ENCODE peak calls at places on chromosomes 11 and 22, in seven cellular contexts. M is thyroid gland; S is endothelial cell; Y is RWPE1; D is CD4-positive, alpha-beta T cell; U is sigmoid colon; Q is astrocyte of the cerebellum. F is an unnamed sample.

GRCh38 chr11:96254087-96254486 is 88.9 kb downstream of the MAML2 start:
- DNase-seq in M (no peak), D (no peak), S (peak), Q (peak), U (no peak), Y (no peak), F (no peak)

GRCh38 chr22:48807155-48807554 is 1020.5 kb downstream of the BRD1 start:
- DNase-seq in M (no peak), D (no peak), Y (no peak), U (no peak), Q (no peak), S (no peak), F (no peak)

GRCh38 chr11:66247801-66248200 is 20.6 kb upstream of the RAB1B start:
- DNase-seq in U (no peak), M (no peak), Y (no peak), S (no peak), D (no peak), Q (no peak), F (no peak)

GRCh38 chr22:27597703-27598444 is 203.7 kb downstream of the MN1 start:
- DNase-seq in D (no peak), S (no peak), Q (no peak), M (no peak), U (no peak), Y (peak), F (no peak)

GRCh38 chr11:123493393-123494063 is 63.5 kb downstream of the GRAMD1B start:
- DNase-seq in U (no peak), Y (no peak), D (no peak), Q (no peak), M (no peak), S (no peak), F (no peak)

GRCh38 chr11:107741044-107741823 is 29.4 kb upstream of the SLN start:
- DNase-seq in M (no peak), D (no peak), Y (no peak), Q (no peak), U (no peak), S (peak), F (no peak)

GRCh38 chr22:29706493-29706892 is 13.3 kb upstream of the CABP7 start:
- DNase-seq in S (no peak), M (no peak), D (no peak), Y (no peak), U (no peak), Q (no peak), F (no peak)

GRCh38 chr11:7575841-7576451 is 62.1 kb downstream of the PPFIBP2 start:
- DNase-seq in U (no peak), D (peak), M (peak), Y (peak), S (no peak), Q (peak), F (no peak)

GRCh38 chr11:6757373-6757967 is 14.3 kb downstream of the OR2AG2 start:
- DNase-seq in M (peak), U (no peak), S (peak), Q (peak), D (peak), Y (peak), F (no peak)

GRCh38 chr11:44416776-44417175 is 106.8 kb upstream of the ALX4 start:
- DNase-seq in U (no peak), D (no peak), S (no peak), Y (peak), M (peak), Q (no peak), F (no peak)

GRCh38 chr22:25331050-25331449 is 111.6 kb downstream of the CRYBB2 start:
- DNase-seq in D (no peak), Q (no peak), U (no peak), S (no peak), M (no peak), Y (no peak), F (no peak)

GRCh38 chr11:10798330-10798980 is 10.3 kb downstream of the EIF4G2 start:
- DNase-seq in Y (no peak), S (no peak), U (no peak), Q (no peak), M (no peak), D (no peak), F (no peak)

GRCh38 chr11:95108159-95108611 is 18.5 kb downstream of the ENDOD1 start:
- DNase-seq in M (peak), Y (peak), Q (no peak), D (no peak), U (no peak), S (peak), F (no peak)

GRCh38 chr11:72041364-72042058 is 38.8 kb downstream of the NUMA1 start:
- DNase-seq in Q (peak), M (peak), S (peak), D (peak), U (peak), Y (peak), F (no peak)

GRCh38 chr22:37002633-37003032 is 16.6 kb downstream of the TST start:
- DNase-seq in M (no peak), Q (no peak), Y (no peak), U (no peak), S (no peak), D (no peak), F (no peak)

GRCh38 chr11:44277097-44278090 is 32.5 kb downstream of the ALX4 start:
- DNase-seq in S (no peak), Y (no peak), U (peak), D (no peak), Q (no peak), M (no peak), F (no peak)

GRCh38 chr11:128550261-128550821 is 37.0 kb downstream of the ETS1 start:
- DNase-seq in Y (no peak), U (no peak), M (no peak), D (no peak), S (no peak), Q (no peak), F (no peak)

GRCh38 chr11:103529217-103529684 is 420.0 kb downstream of the DYNC2H1 start:
- DNase-seq in S (no peak), U (no peak), Y (peak), D (no peak), M (no peak), Q (no peak), F (no peak)

GRCh38 chr11:19777342-19778102 is 64.9 kb downstream of the NAV2 start:
- DNase-seq in S (no peak), U (no peak), M (no peak), D (no peak), Q (peak), Y (peak), F (no peak)

GRCh38 chr11:45041556-45041955 is 90.9 kb upstream of the TP53I11 start:
- DNase-seq in Y (no peak), U (no peak), S (no peak), M (no peak), Q (no peak), D (no peak), F (no peak)

GRCh38 chr11:117010808-117011540 is 87.3 kb downstream of the SIK3 start:
- DNase-seq in S (no peak), M (no peak), Q (peak), D (no peak), Y (peak), U (no peak), F (no peak)

GRCh38 chr22:24697671-24698082 is 76.8 kb downstream of the PIWIL3 start:
- DNase-seq in Y (peak), S (no peak), M (peak), U (no peak), Q (no peak), D (no peak), F (no peak)

GRCh38 chr11:126697937-126698336 is 302.6 kb downstream of the KIRREL3 start:
- DNase-seq in D (no peak), Q (no peak), Y (no peak), S (no peak), U (no peak), M (no peak), F (no peak)

GRCh38 chr11:117226388-117227385 is 5.2 kb downstream of the PCSK7 start:
- DNase-seq in U (peak), Q (peak), S (peak), M (peak), D (no peak), Y (peak), F (peak)

GRCh38 chr11:60942207-60942606 is 9.8 kb downstream of the SLC15A3 start:
- DNase-seq in S (no peak), Q (no peak), Y (no peak), M (no peak), U (no peak), D (no peak), F (no peak)

GRCh38 chr11:60942970-60943565 is 8.9 kb downstream of the SLC15A3 start:
- DNase-seq in Y (no peak), S (no peak), D (no peak), U (no peak), M (peak), Q (no peak), F (no peak)

GRCh38 chr11:60945295-60945667 is 6.7 kb downstream of the SLC15A3 start:
- DNase-seq in Q (no peak), D (no peak), Y (no peak), M (no peak), U (no peak), S (no peak), F (no peak)

GRCh38 chr11:60946601-60947265 is 5.2 kb downstream of the SLC15A3 start:
- DNase-seq in Y (no peak), D (no peak), Q (no peak), U (no peak), S (no peak), M (no peak), F (no peak)

DNA sequence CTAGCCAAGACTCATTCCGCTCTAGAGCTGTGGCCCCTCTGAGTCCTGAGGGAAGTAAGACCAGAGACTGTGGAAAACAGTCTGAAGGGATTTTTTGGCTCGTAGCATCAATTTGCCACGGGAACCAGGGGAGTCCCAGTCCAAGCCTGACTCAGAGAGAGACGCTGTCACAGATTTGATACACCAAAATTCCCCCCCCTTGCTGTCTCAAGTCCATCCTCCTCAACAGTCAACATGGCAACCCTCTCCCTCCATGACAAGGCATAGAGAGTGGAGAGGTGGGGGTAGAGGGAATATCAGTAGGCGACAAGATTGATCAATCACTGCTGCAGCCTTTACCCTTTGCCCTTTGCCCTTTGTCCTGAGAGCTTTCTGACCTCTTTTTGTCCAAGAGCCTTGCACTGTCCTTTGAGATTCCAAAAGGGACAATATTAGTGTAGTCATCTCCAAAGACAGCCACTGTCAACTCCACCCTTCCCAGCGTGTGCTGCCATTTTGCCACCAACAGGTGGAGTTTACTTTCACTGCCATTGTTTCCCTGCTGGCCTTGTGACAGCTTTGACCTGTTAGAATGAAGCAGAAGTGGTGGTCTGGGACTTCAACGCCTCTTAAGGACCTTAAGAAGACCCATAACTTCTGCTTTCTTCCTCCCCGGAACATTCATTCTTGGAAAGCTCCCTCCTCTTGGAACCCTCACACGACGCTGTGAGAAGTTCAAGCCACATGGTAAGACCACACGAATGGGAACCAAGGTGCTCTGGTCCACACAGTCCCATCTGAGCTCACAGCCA is 7.3 kb downstream of the SLC15A3 start:
- DNase-seq in U (no peak), Q (no peak), M (no peak), S (no peak), D (no peak), Y (no peak), F (no peak)
- TF ChIP-seq CTCF in U (no peak), Q (no peak), M (no peak), S (peak), D (peak), Y (no peak), F (no peak)

GRCh38 chr22:20180640-20181039 is 29.8 kb upstream of the CCDC188 start:
- DNase-seq in S (no peak), Y (no peak), Q (no peak), M (no peak), D (no peak), U (no peak), F (no peak)

GRCh38 chr22:20178922-20179227 is 28.0 kb upstream of the CCDC188 start:
- DNase-seq in M (no peak), D (no peak), Q (no peak), Y (no peak), U (no peak), S (no peak), F (no peak)

GRCh38 chr22:20179455-20180244 is 28.8 kb upstream of the CCDC188 start:
- DNase-seq in Y (no peak), D (no peak), M (no peak), S (no peak), U (no peak), Q (no peak), F (no peak)

GRCh38 chr22:20181194-20181931 is 30.5 kb upstream of the CCDC188 start:
- DNase-seq in D (no peak), Q (no peak), M (no peak), U (no peak), Y (no peak), S (no peak), F (no peak)

GRCh38 chr22:20180245-20180630 is 29.4 kb upstream of the CCDC188 start:
- DNase-seq in M (no peak), S (peak), Q (no peak), Y (no peak), D (no peak), U (no peak), F (no peak)
- TF ChIP-seq CTCF in M (no peak), S (peak), Q (peak), Y (no peak), D (no peak), U (no peak), F (no peak)

DNA sequence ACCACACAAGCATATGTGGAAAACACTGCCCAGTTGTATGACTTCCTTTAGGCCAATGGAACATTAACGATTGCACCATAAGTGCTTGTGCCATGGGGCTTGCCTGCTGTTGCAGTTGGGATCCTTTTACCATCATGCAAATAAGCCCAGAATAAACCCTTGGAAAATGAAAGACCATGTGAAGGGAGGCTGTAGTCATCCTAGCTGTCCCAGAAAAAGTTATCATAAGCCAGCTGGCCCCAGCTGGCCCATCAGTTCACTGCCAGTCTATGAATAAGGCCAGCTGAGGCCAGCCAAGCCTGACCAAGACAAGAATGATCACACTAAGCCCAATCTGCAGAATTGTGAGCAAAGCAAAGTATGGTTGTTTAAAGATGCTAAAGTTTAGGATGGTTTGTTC is 253.9 kb upstream of the ARHGAP20 start:
- DNase-seq in Q (no peak), M (no peak), S (no peak), U (no peak), D (no peak), Y (no peak), F (no peak)
- TF ChIP-seq CTCF in Q (no peak), M (no peak), S (no peak), U (no peak), D (no peak), Y (no peak), F (no peak)

GRCh38 chr11:67468835-67469811 is at the start of gene TMEM134:
- DNase-seq in U (peak), D (peak), S (peak), Y (peak), Q (peak), M (peak), F (peak)
- TF ChIP-seq CTCF in U (no peak), D (no peak), S (no peak), Y (peak), Q (peak), M (peak), F (peak)

GRCh38 chr11:118899706-118900360 is 16.1 kb downstream of the CXCR5 start:
- DNase-seq in S (no peak), U (peak), D (no peak), Q (no peak), Y (no peak), M (no peak), F (no peak)

GRCh38 chr11:118902336-118903203 is 18.9 kb downstream of the CXCR5 start:
- DNase-seq in U (peak), Y (no peak), M (no peak), D (no peak), S (no peak), Q (no peak), F (no peak)

GRCh38 chr11:118903204-118904015 is 19.7 kb downstream of the CXCR5 start:
- DNase-seq in Y (no peak), S (no peak), D (no peak), U (no peak), Q (no peak), M (no peak), F (no peak)

GRCh38 chr11:118900535-118901384 is 17.1 kb downstream of the CXCR5 start:
- DNase-seq in S (no peak), Q (no peak), U (peak), M (no peak), D (no peak), Y (no peak), F (no peak)

DNA sequence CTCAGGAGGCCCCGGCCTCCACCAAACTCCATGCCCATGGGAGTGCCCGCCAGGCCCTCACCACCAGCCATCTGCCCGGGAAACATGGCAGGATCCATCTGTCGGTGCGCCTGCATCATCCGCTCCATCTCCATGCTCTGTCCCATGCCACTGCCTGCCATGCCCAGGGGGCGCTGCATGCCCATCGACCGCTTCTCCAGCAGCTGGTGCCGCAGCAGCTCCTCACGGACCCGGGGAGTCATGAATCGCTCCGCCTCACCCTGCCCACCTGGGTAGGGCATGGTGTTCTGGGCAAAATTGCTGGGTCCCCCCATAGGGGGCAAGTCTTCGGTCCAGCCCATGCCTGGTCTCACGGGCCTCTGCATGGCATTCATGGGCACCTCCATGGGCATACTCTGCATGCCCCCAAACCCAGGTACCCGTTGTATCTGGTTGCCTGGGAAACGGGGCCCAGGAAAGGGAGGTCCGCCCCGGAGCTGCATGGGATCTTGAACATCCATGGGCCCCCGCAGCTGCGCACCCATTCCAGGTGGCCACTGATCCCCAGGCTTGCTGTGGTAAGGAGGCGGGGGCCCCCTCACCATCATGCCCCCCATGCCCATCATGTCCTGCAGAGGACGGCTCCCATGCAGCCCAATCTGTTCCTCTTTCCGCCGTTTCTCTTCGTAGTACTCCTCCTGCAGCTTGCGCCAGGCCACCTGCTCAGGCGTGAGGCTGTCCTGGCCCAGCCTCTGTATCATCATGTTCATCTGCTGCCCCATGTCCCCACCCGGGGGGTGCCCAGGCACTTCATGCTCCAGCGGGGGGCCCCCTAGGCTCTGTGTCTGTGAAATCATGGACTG is 18.0 kb downstream of the CXCR5 start:
- DNase-seq in D (no peak), Q (no peak), Y (no peak), S (no peak), U (peak), M (no peak), F (no peak)
- TF ChIP-seq CTCF in D (no peak), Q (peak), Y (no peak), S (no peak), U (no peak), M (no peak), F (no peak)